ENCODE peak calls at places on chromosomes 5 and 9, in eight cellular contexts. L is Panc1, D is aorta, T is K562, O is heart right ventricle, F is pancreas, R is RWPE2, B is IMR-90. M is an unnamed sample.

GRCh38 chr9:21670374-21670773 is 132.1 kb upstream of the MTAP start:
- ATAC-seq in D (no peak), R (no peak), O (no peak), B (peak; percentile 7), T (no peak), L (no peak), F (no peak), M (no peak)

GRCh38 chr5:55226934-55227737 is at the start of gene MCIDAS:
- ATAC-seq in R (peak; percentile 68), F (peak; percentile 84), T (peak; percentile 90), L (peak; percentile 80), D (peak; percentile 39), B (peak; percentile 28), O (peak; percentile 42), M (no peak)

GRCh38 chr5:75363726-75364495 is 26.9 kb downstream of the HMGCR start:
- ATAC-seq in F (peak; percentile 96), R (peak; percentile 13), D (peak; percentile 25), B (no peak), O (peak; percentile 89), T (peak; percentile 10), L (peak; percentile 59), M (peak; percentile 48)

GRCh38 chr5:158135682-158136176 is 276.8 kb upstream of the CLINT1 start:
- ATAC-seq in D (peak; percentile 43), O (peak; percentile 42), B (no peak), T (no peak), R (no peak), L (no peak), F (no peak), M (peak; percentile 66)

GRCh38 chr5:72151646-72152045 is 44.4 kb downstream of the MAP1B start:
- ATAC-seq in T (peak; percentile 35), D (peak; percentile 22), L (no peak), R (peak; percentile 26), B (no peak), F (no peak), O (no peak), M (peak; percentile 80)

GRCh38 chr5:62578540-62578939 is at the start of gene LRRC70:
- ATAC-seq in F (no peak), D (peak; percentile 56), T (peak; percentile 63), L (no peak), R (no peak), O (peak; percentile 96), B (no peak), M (no peak)

GRCh38 chr9:128098017-128098935 is 29.3 kb downstream of the PTGES2 start:
- ATAC-seq in D (peak; percentile 69), T (peak; percentile 21), B (peak; percentile 75), R (peak; percentile 73), F (peak; percentile 77), O (peak; percentile 74), L (no peak), M (peak; percentile 83)

GRCh38 chr9:71692337-71692736 is 76.0 kb downstream of the CEMIP2 start:
- ATAC-seq in D (peak; percentile 67), F (peak; percentile 72), L (no peak), O (peak; percentile 50), T (no peak), R (peak; percentile 47), B (no peak), M (peak; percentile 50)

GRCh38 chr5:149422429-149423286 is 43.6 kb upstream of the IL17B start:
- ATAC-seq in T (peak; percentile 75), O (peak; percentile 76), D (peak; percentile 45), B (peak; percentile 66), L (peak; percentile 51), R (peak; percentile 34), F (peak; percentile 70), M (peak; percentile 56)

GRCh38 chr9:93288341-93288740 is 104.4 kb downstream of the WNK2 start:
- ATAC-seq in T (peak; percentile 94), O (peak; percentile 74), L (peak; percentile 68), D (no peak), F (no peak), R (no peak), B (no peak), M (no peak)

DNA sequence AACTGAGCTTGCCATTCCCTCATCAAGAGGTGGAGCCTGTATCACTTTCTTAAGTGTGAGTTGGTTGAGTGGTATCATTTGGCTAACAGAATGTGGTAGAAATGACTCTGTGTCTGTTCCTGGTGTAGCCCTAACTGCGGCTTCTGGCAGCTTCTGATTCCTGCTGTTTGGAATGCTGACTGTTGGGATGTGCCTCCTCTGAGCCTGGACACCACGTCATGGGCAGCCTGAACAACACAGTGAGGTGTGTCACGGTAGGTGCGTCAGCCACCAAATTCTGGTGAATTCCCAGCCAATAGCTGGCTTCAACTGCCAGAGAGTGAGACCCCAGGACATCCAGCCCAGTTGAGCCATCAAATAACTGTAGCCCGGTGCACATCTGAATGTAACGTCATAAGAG is 6.1 kb upstream of the C9orf152 start:
- ATAC-seq in D (no peak), T (no peak), L (no peak), B (no peak), O (no peak), R (no peak), F (peak; percentile 43), M (no peak)
- H3K4me1 ChIP-seq in D (no peaks in the 10 kb centered on the region), T (no peaks in the 10 kb centered on the region), L (no peaks in the 10 kb centered on the region), B (no peaks in the 10 kb centered on the region), O (no peaks in the 10 kb centered on the region), R (no peaks in the 10 kb centered on the region), F (peaks cover 24% of the 10 kb centered on the region), M (no peaks in the 10 kb centered on the region)

DNA sequence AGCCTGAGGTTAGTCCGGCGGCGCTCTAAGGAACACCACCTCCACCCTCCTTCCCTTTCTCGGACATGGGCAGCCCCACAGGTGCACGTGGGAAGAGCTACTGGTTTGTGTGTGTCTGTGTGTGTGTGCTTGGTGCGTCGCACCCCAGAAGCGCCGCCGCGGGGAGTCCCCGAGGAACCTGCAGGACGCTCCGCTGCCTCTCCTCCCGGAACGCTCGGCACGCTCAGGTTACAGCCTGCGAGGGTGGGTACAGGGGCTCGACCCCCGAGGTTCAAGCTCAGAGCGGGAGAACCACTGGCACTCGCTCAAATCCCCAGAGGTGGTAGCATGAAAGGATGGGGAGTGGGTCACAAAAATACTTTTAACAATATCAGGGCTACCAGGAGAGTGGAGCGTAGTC is 2.0 kb downstream of the ASTN2 start:
- ATAC-seq in L (no peak), O (no peak), D (no peak), T (no peak), F (peak; percentile 2), R (no peak), B (no peak), M (no peak)
- H3K4me1 ChIP-seq in L (no peaks in the 10 kb centered on the region), O (peaks cover 22% of the 10 kb centered on the region), D (no peaks in the 10 kb centered on the region), T (no peaks in the 10 kb centered on the region), F (no peaks in the 10 kb centered on the region), R (no peaks in the 10 kb centered on the region), B (no peaks in the 10 kb centered on the region), M (no peaks in the 10 kb centered on the region)

GRCh38 chr9:3969846-3970245 is 330.0 kb downstream of the GLIS3 start:
- ATAC-seq in F (peak; percentile 33), L (no peak), R (no peak), T (no peak), B (no peak), D (no peak), O (no peak), M (no peak)
- H3K4me1 ChIP-seq in F (no peaks in the 10 kb centered on the region), L (no peaks in the 10 kb centered on the region), R (no peaks in the 10 kb centered on the region), T (no peaks in the 10 kb centered on the region), B (peaks cover 4% of the 10 kb centered on the region), D (no peaks in the 10 kb centered on the region), O (no peaks in the 10 kb centered on the region), M (peaks cover 11% of the 10 kb centered on the region)

DNA sequence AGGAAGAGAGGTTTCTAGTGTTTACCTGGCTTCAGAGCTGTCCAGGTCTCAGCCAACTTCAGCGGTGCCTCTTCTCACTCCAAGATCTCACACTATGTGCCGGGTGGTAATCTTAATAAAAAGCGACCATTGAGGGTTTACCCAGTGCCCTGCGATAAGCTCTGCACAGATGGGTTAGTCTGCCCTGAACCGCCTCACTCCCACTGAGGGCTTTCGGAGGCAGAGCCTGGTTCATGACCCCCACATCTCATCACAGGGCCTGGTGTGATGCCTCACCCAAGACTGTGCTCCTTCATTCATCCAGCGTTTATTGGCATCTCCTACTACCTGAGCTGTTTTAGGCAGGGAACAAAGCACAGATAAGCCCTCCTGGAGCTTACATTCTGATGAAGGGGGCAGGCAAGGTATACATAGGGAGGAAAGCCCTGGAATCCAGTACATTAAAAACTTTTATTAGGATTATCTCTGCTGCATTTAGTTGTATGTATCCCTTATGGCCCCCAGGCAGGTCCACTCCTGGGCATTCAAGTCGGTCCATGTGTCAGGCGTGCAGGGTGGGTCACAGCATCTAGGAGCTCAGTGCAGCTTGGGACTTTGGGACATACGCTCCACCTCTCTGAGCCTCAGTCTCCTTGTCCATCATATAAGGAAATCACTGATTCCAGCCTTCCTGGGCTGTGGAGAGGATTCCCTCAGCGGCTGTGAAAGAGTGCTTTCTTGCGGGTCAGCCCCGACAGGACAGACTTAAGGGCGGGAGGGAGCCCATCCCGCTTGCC is 613 bp upstream of the COL15A1 start:
- ATAC-seq in L (peak; percentile 24), T (peak; percentile 46), R (peak; percentile 12), F (no peak), O (peak; percentile 28), B (no peak), D (no peak), M (peak; percentile 14)
- H3K4me1 ChIP-seq in L (no peaks in the 10 kb centered on the region), T (peaks cover 17% of the 10 kb centered on the region), R (no peaks in the 10 kb centered on the region), F (no peaks in the 10 kb centered on the region), O (peaks cover 83% of the 10 kb centered on the region), B (peaks cover 3% of the 10 kb centered on the region), D (no peaks in the 10 kb centered on the region), M (no peaks in the 10 kb centered on the region)